ENCODE peak calls at places on chromosome 9, in nine cellular contexts. H is psoas muscle, K is KBM-7, A is NCI-H2107, N is RKO, E is NAMALWA, G is iPS-NIHi11, B is astrocyte of the hippocampus, S is adrenal gland. J is an unnamed sample.

GRCh38 chr9:112601646-112602045 is 115.0 kb downstream of the KIAA1958 start:
- DNase-seq in S (no peak), G (no peak), B (peak), N (peak), A (no peak), E (no peak), H (no peak), K (no peak), J (no peak)

GRCh38 chr9:132166599-132166998 is 4.7 kb downstream of the NTNG2 start:
- DNase-seq in G (peak), A (no peak), B (no peak), N (no peak), H (no peak), E (no peak), K (no peak), S (no peak), J (no peak)

GRCh38 chr9:108130896-108131295 is 641.3 kb upstream of the KLF4 start:
- DNase-seq in A (no peak), G (no peak), N (no peak), E (no peak), K (no peak), S (no peak), B (no peak), H (no peak), J (no peak)

GRCh38 chr9:70510157-70510770 is 95.8 kb upstream of the KLF9 start:
- DNase-seq in S (no peak), G (peak), H (peak), B (peak), A (no peak), N (no peak), K (peak), E (peak), J (no peak)

GRCh38 chr9:85151247-85151646 is 481.7 kb downstream of the NTRK2 start:
- DNase-seq in B (no peak), K (no peak), A (no peak), H (no peak), S (no peak), G (no peak), N (no peak), E (no peak), J (no peak)

GRCh38 chr9:121434946-121435345 is 64.7 kb downstream of the GGTA1 start:
- DNase-seq in A (no peak), S (peak), G (no peak), E (no peak), B (peak), K (no peak), H (no peak), N (peak), J (no peak)

GRCh38 chr9:22108581-22109370 is 99.7 kb upstream of the CDKN2B start:
- DNase-seq in N (no peak), E (no peak), A (no peak), K (no peak), B (no peak), G (no peak), H (no peak), S (no peak), J (no peak)

GRCh38 chr9:21853414-21853813 is 51.0 kb downstream of the MTAP start:
- DNase-seq in G (no peak), B (no peak), H (no peak), K (no peak), E (no peak), A (no peak), N (no peak), S (no peak), J (no peak)

GRCh38 chr9:6669881-6670280 is 24.4 kb upstream of the GLDC start:
- DNase-seq in B (no peak), S (no peak), N (no peak), E (no peak), A (no peak), H (no peak), K (no peak), G (no peak), J (no peak)

GRCh38 chr9:70285246-70285645 is 26.5 kb downstream of the SMC5 start:
- DNase-seq in H (no peak), S (peak), N (no peak), K (no peak), E (no peak), B (no peak), G (no peak), A (no peak), J (no peak)

GRCh38 chr9:136596630-136597031 is 50.8 kb upstream of the NOTCH1 start:
- DNase-seq in E (no peak), H (no peak), G (no peak), N (no peak), A (no peak), S (no peak), B (no peak), K (no peak), J (no peak)

GRCh38 chr9:121326130-121326838 is 43.8 kb downstream of the STOM start:
- DNase-seq in A (no peak), S (peak), K (no peak), B (peak), H (peak), G (peak), N (no peak), E (no peak), J (peak)

GRCh38 chr9:95025213-95026170 is 292.0 kb downstream of the FANCC start:
- DNase-seq in K (peak), A (no peak), N (no peak), H (peak), S (peak), B (peak), G (peak), E (no peak), J (peak)

GRCh38 chr9:12784461-12785250 is 9.8 kb downstream of the LURAP1L start:
- DNase-seq in K (no peak), S (peak), E (no peak), G (no peak), H (peak), A (no peak), B (peak), N (peak), J (peak)

GRCh38 chr9:121651295-121652036 is at the start of gene DAB2IP:
- DNase-seq in A (no peak), K (peak), S (peak), N (peak), B (peak), E (peak), H (peak), G (peak), J (no peak)

GRCh38 chr9:89474939-89475338 is 23.0 kb downstream of the SEMA4D start:
- DNase-seq in G (no peak), E (no peak), A (no peak), K (no peak), N (no peak), S (no peak), B (no peak), H (no peak), J (no peak)

GRCh38 chr9:17793713-17794622 is 215.1 kb downstream of the SH3GL2 start:
- DNase-seq in K (no peak), S (peak), E (peak), B (no peak), N (peak), A (no peak), G (no peak), H (no peak), J (no peak)

GRCh38 chr9:69476016-69476415 is 151.0 kb downstream of the ENTREP1 start:
- DNase-seq in G (no peak), H (no peak), K (no peak), N (no peak), S (no peak), A (no peak), E (no peak), B (peak), J (no peak)

GRCh38 chr9:20551236-20551635 is 71.1 kb downstream of the MLLT3 start:
- DNase-seq in A (no peak), G (no peak), H (no peak), N (no peak), K (no peak), B (peak), E (no peak), S (no peak), J (no peak)

GRCh38 chr9:21873540-21874221 is 71.2 kb downstream of the MTAP start:
- DNase-seq in E (no peak), H (no peak), B (peak), N (peak), S (no peak), K (no peak), A (no peak), G (no peak), J (no peak)

GRCh38 chr9:31715250-31715649 is 669.2 kb upstream of the ACO1 start:
- DNase-seq in A (no peak), N (no peak), K (no peak), B (peak), E (no peak), H (no peak), S (no peak), G (no peak), J (no peak)